ENCODE peak calls at places on chromosomes 11 and 22, in four cellular contexts. U is cardiac muscle cell, R is tibial nerve, A is GM13977. J is an unnamed sample.

GRCh38 chr22:46042786-46043185 is 65.8 kb upstream of the WNT7B start:
- DNase-seq in U (no peak), R (no peak), A (no peak), J (no peak)

GRCh38 chr22:45834241-45834640 is 142.7 kb downstream of the WNT7B start:
- DNase-seq in U (no peak), R (no peak), A (no peak), J (no peak)

GRCh38 chr22:19723990-19724827 is 870 bp downstream of the GP1BB start:
- DNase-seq in U (peak; percentile 81), R (no peak), A (peak; percentile 38), J (no peak)

GRCh38 chr22:44337658-44338004 is 24.9 kb upstream of the SHISAL1 start:
- DNase-seq in U (peak; percentile 47), R (no peak), A (no peak), J (no peak)

GRCh38 chr11:2276999-2277328 is 6.6 kb upstream of the ASCL2 start:
- DNase-seq in U (no peak), R (no peak), A (no peak), J (no peak)

GRCh38 chr22:45246060-45246985 is 5.6 kb upstream of the KIAA0930 start:
- DNase-seq in U (no peak), R (no peak), A (no peak), J (no peak)

GRCh38 chr11:12598330-12599256 is 75.6 kb upstream of the TEAD1 start:
- DNase-seq in U (no peak), R (no peak), A (no peak), J (no peak)

GRCh38 chr22:27412866-27413445 is 388.6 kb downstream of the MN1 start:
- DNase-seq in U (no peak), R (no peak), A (no peak), J (no peak)

GRCh38 chr11:117620131-117620530 is 176.9 kb downstream of the DSCAML1 start:
- DNase-seq in U (no peak), R (no peak), A (no peak), J (no peak)

GRCh38 chr11:69144719-69145365 is 10.9 kb upstream of the SMIM38 start:
- DNase-seq in U (no peak), R (no peak), A (peak; percentile 50), J (no peak)

GRCh38 chr11:13149991-13150390 is 127.6 kb upstream of the BMAL1 start:
- DNase-seq in U (no peak), R (no peak), A (no peak), J (no peak)

GRCh38 chr11:80593981-80594380 is 1153.2 kb upstream of the TENM4 start:
- DNase-seq in U (no peak), R (no peak), A (no peak), J (no peak)

GRCh38 chr11:104534268-104534667 is 364.0 kb downstream of the CASP12 start:
- DNase-seq in U (no peak), R (no peak), A (no peak), J (no peak)

GRCh38 chr11:7892059-7892699 is 38.9 kb downstream of the OR10A6 start:
- DNase-seq in U (no peak), R (no peak), A (peak; percentile 17), J (no peak)

GRCh38 chr11:35982061-35982460 is 38.2 kb downstream of the LDLRAD3 start:
- DNase-seq in U (no peak), R (no peak), A (no peak), J (no peak)

GRCh38 chr22:40671796-40672360 is 7.4 kb upstream of the MCHR1 start:
- DNase-seq in U (no peak), R (no peak), A (no peak), J (no peak)

GRCh38 chr11:2074266-2074825 is 64.8 kb downstream of the IGF2 start:
- DNase-seq in U (peak; percentile 22), R (no peak), A (no peak), J (peak; percentile 9)

GRCh38 chr11:79173615-79174014 is 267.2 kb downstream of the TENM4 start:
- DNase-seq in U (peak; percentile 28), R (no peak), A (no peak), J (no peak)

GRCh38 chr22:32475428-32476010 is 908 bp downstream of the FBXO7 start:
- DNase-seq in U (peak; percentile 63), R (no peak), A (peak; percentile 27), J (peak; percentile 22)

GRCh38 chr22:33674357-33674756 is 245.9 kb downstream of the LARGE1 start:
- DNase-seq in U (no peak), R (no peak), A (no peak), J (no peak)

GRCh38 chr11:19244084-19244483 is 3.3 kb upstream of the E2F8 start:
- DNase-seq in U (no peak), R (no peak), A (no peak), J (no peak)

GRCh38 chr11:67354314-67355022 is 1.1 kb upstream of the POLD4 start:
- DNase-seq in U (no peak), R (no peak), A (peak; percentile 38), J (no peak)

GRCh38 chr11:84249344-84250135 is 963.4 kb upstream of the CCDC90B start:
- DNase-seq in U (no peak), R (no peak), A (no peak), J (no peak)

GRCh38 chr22:29580200-29580810 is 608 bp downstream of the NIPSNAP1 start:
- DNase-seq in U (no peak), R (no peak), A (peak; percentile 70), J (no peak)

GRCh38 chr11:44497995-44498394 is 67.5 kb upstream of the CD82 start:
- DNase-seq in U (no peak), R (no peak), A (no peak), J (no peak)

GRCh38 chr22:44894782-44895181 is 115.0 kb downstream of the PHF21B start:
- DNase-seq in U (no peak), R (no peak), A (no peak), J (no peak)

GRCh38 chr11:116053538-116053919 is 549.3 kb upstream of the CADM1 start:
- DNase-seq in U (no peak), R (no peak), A (no peak), J (no peak)

GRCh38 chr22:38860291-38861169 is 11.5 kb downstream of the CBX6 start:
- DNase-seq in U (no peak), R (no peak), A (no peak), J (no peak)

GRCh38 chr11:70828498-70829159 is 423.7 kb downstream of the SHANK2 start:
- DNase-seq in U (no peak), R (peak; percentile 31), A (no peak), J (no peak)

GRCh38 chr11:1059759-1060158 is 14.9 kb upstream of the MUC2 start:
- DNase-seq in U (no peak), R (peak; percentile 4), A (no peak), J (peak; percentile 2)
- TF ChIP-seq CTCF in U (no peak), R (no peak), A (no peak), J (no peak)

GRCh38 chr11:111531156-111531555 is 9.4 kb upstream of the LAYN start:
- DNase-seq in U (no peak), R (no peak), A (no peak), J (no peak)

GRCh38 chr11:111527279-111527678 is 12.7 kb downstream of the HOATZ start:
- DNase-seq in U (no peak), R (no peak), A (no peak), J (no peak)

GRCh38 chr11:111526501-111526900 is 11.9 kb downstream of the HOATZ start:
- DNase-seq in U (no peak), R (no peak), A (peak; percentile 61), J (no peak)

GRCh38 chr11:111530091-111530490 is 10.4 kb upstream of the LAYN start:
- DNase-seq in U (no peak), R (no peak), A (no peak), J (no peak)

GRCh38 chr11:111528557-111528956 is 12.0 kb upstream of the LAYN start:
- DNase-seq in U (no peak), R (no peak), A (no peak), J (no peak)
- TF ChIP-seq CTCF in U (no peak), R (no peak), A (peak; percentile 14), J (no peak)

GRCh38 chr11:14642873-14643696 is 519 bp upstream of the PDE3B start:
- DNase-seq in U (no peak), R (peak; percentile 31), A (no peak), J (no peak)

GRCh38 chr11:14644396-14645246 is 1.0 kb downstream of the PDE3B start:
- DNase-seq in U (peak; percentile 62), R (no peak), A (no peak), J (peak; percentile 37)

GRCh38 chr11:14642453-14642852 is 1.2 kb upstream of the PDE3B start:
- DNase-seq in U (no peak), R (no peak), A (no peak), J (no peak)

GRCh38 chr11:14645247-14645912 is 1.8 kb downstream of the PDE3B start:
- DNase-seq in U (no peak), R (no peak), A (peak; percentile 41), J (no peak)

DNA sequence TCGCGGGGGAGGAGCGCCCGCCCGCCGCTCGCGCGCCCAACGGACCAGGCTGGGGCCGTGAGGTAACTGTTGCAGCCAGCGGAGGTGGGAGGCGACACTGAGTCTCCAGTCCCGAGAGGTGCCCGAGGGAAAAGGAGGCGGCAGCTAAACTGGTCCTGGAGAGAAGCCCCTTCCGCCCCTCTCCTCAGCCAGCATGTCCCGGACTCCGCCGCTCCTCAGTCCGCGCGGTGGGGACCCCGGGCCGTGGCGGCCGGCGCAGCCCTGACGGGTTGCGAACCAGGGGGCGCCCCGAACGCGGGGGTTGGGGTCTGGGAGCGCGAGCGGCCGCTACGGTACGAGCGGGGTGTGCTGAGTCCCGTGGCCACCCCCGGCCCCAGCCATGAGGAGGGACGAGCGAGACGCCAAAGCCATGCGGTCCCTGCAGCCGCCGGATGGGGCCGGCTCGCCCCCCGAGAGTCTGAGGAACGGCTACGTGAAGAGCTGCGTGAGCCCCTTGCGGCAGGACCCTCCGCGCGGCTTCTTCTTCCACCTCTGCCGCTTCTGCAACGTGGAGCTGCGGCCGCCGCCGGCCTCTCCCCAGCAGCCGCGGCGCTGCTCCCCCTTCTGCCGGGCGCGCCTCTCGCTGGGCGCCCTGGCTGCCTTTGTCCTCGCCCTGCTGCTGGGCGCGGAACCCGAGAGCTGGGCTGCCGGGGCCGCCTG is at the start of gene PDE3B:
- DNase-seq in U (peak; percentile 91), R (no peak), A (peak; percentile 85), J (peak; percentile 66)
- TF ChIP-seq CTCF in U (no peak), R (no peak), A (no peak), J (no peak)

GRCh38 chr11:96389604-96390402 is at the start of the genes CCDC82 and JRKL:
- DNase-seq in U (peak; percentile 98), R (peak; percentile 91), A (peak; percentile 93), J (peak; percentile 97)

GRCh38 chr11:96390403-96390830 is 604 bp downstream of the JRKL start:
- DNase-seq in U (no peak), R (no peak), A (no peak), J (peak; percentile 17)

GRCh38 chr11:96393753-96394348 is 4.0 kb downstream of the JRKL start:
- DNase-seq in U (peak; percentile 40), R (no peak), A (peak; percentile 40), J (no peak)

GRCh38 chr11:96388891-96389603 is 665 bp downstream of the CCDC82 start:
- DNase-seq in U (peak; percentile 83), R (no peak), A (no peak), J (no peak)

DNA sequence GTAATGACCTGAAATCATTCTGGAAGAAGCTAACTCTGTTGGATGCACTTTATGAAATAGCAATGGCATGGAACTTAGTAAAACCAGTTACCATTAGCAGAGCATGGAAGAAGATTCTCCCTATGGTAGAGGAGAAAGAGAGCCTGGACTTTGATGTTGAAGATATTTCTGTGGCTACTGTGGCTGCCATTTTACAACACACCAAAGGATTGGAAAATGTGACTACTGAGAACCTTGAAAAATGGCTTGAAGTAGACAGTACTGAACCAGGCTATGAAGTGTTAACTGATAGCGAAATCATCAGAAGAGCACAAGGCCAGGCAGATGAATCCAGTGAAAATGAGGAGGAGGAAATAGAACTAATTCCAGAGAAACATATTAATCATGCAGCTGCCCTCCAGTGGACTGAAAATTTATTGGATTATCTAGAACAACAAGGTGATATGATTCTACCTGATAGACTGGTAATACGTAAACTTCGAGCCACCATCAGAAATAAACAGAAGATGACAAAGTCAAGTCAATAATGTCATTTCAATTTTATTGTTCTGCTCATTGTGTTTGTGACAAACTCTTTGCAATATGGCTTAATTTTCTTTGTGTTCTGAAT is 2.0 kb downstream of the JRKL start:
- DNase-seq in U (no peak), R (no peak), A (no peak), J (no peak)
- TF ChIP-seq CTCF in U (no peak), R (no peak), A (no peak), J (no peak)

J was measured in natural killer cell.